ENCODE peak calls at places on chromosomes 6 and 20, in four cellular contexts. K is psoas muscle, R is fibroblast of lung, F is breast epithelium. T is an unnamed sample.

GRCh38 chr6:24480705-24481104 is 8.7 kb downstream of the GPLD1 start:
- DNase-seq in R (no peak), K (no peak), F (no peak), T (no peak)

GRCh38 chr6:35082733-35083403 is 58.3 kb downstream of the TCP11 start:
- DNase-seq in K (no peak), F (no peak), R (no peak), T (no peak)

GRCh38 chr20:47688385-47689381 is 96.6 kb downstream of the SULF2 start:
- DNase-seq in R (peak), K (no peak), F (no peak), T (no peak)

GRCh38 chr6:25050356-25050755 is 114.6 kb upstream of the RIPOR2 start:
- DNase-seq in K (no peak), F (no peak), R (peak), T (no peak)

GRCh38 chr20:44097521-44098255 is 89.3 kb downstream of the JPH2 start:
- DNase-seq in R (peak), K (no peak), F (no peak), T (no peak)

GRCh38 chr6:56851541-56852248 is 103.2 kb upstream of the BEND6 start:
- DNase-seq in R (peak), F (no peak), K (no peak), T (peak)

GRCh38 chr20:1619861-1620444 is at the start of gene SIRPB1:
- DNase-seq in K (no peak), F (no peak), R (peak), T (no peak)

GRCh38 chr6:151494235-151494950 is 576 bp downstream of the CCDC170 start:
- DNase-seq in F (peak), R (peak), K (peak), T (peak)

GRCh38 chr6:19761114-19761513 is 76.1 kb upstream of the ID4 start:
- DNase-seq in K (no peak), R (no peak), F (no peak), T (no peak)

GRCh38 chr20:45337367-45338120 is 10.7 kb downstream of the SDC4 start:
- DNase-seq in F (peak), R (peak), K (peak), T (peak)

GRCh38 chr6:163943647-163944395 is 529.3 kb downstream of the QKI start:
- DNase-seq in F (no peak), K (peak), R (peak), T (no peak)

GRCh38 chr6:111564482-111564945 is 41.2 kb downstream of the TRAF3IP2 start:
- DNase-seq in F (no peak), K (peak), R (peak), T (peak)

GRCh38 chr6:27205375-27206278 is 41.9 kb upstream of the PRSS16 start:
- DNase-seq in R (peak), K (no peak), F (no peak), T (no peak)

GRCh38 chr6:170272341-170273065 is 18.4 kb downstream of the DLL1 start:
- DNase-seq in F (no peak), K (peak), R (no peak), T (no peak)

GRCh38 chr6:41939848-41940758 is 1.5 kb downstream of the CCND3 start:
- DNase-seq in F (no peak), R (peak), K (no peak), T (no peak)

GRCh38 chr6:43736211-43736786 is 33.7 kb upstream of the VEGFA start:
- DNase-seq in R (no peak), F (no peak), K (no peak), T (peak)

GRCh38 chr20:4613184-4613583 is 108.5 kb upstream of the PRND start:
- DNase-seq in R (peak), F (no peak), K (no peak), T (no peak)

GRCh38 chr6:149003560-149003959 is 256.7 kb downstream of the UST start:
- DNase-seq in K (no peak), R (no peak), F (no peak), T (no peak)

GRCh38 chr20:32183947-32184635 is 23.5 kb downstream of the PLAGL2 start:
- DNase-seq in K (peak), F (no peak), R (no peak), T (no peak)

GRCh38 chr6:156886409-156886808 is 109.2 kb downstream of the ARID1B start:
- DNase-seq in R (peak), F (no peak), K (no peak), T (no peak)

GRCh38 chr6:46626228-46626909 is 26.2 kb downstream of the CYP39A1 start:
- DNase-seq in R (no peak), K (no peak), F (no peak), T (no peak)

GRCh38 chr6:151087861-151088598 is 151.7 kb upstream of the AKAP12 start:
- DNase-seq in K (no peak), F (no peak), R (peak), T (peak)

GRCh38 chr20:33719277-33719988 is 677 bp downstream of the PXMP4 start:
- DNase-seq in K (no peak), F (no peak), R (no peak), T (no peak)

GRCh38 chr6:11495565-11496145 is 41.9 kb upstream of the TMEM170B start:
- DNase-seq in K (no peak), F (no peak), R (no peak), T (no peak)

GRCh38 chr20:12199703-12200102 is 282.0 kb downstream of the BTBD3 start:
- DNase-seq in F (no peak), R (no peak), K (no peak), T (no peak)

GRCh38 chr6:170210651-170211403 is 80.1 kb downstream of the DLL1 start:
- DNase-seq in K (no peak), R (no peak), F (no peak), T (no peak)

GRCh38 chr6:133436652-133437051 is 195.5 kb downstream of the EYA4 start:
- DNase-seq in K (no peak), R (peak), F (no peak), T (no peak)

GRCh38 chr20:48788486-48789072 is 39.2 kb downstream of the PREX1 start:
- DNase-seq in F (no peak), R (no peak), K (no peak), T (no peak)

GRCh38 chr6:132698608-132699007 is 15.2 kb downstream of the VNN1 start:
- DNase-seq in K (no peak), R (no peak), F (no peak), T (no peak)

GRCh38 chr20:13852321-13852720 is 67.5 kb downstream of the NDUFAF5 start:
- DNase-seq in F (no peak), K (no peak), R (no peak), T (no peak)

GRCh38 chr6:51049288-51049982 is 230.8 kb downstream of the TFAP2B start:
- DNase-seq in K (no peak), R (no peak), F (no peak), T (no peak)

GRCh38 chr20:40682104-40683045 is 6.7 kb downstream of the MAFB start:
- DNase-seq in F (no peak), K (no peak), R (no peak), T (no peak)

GRCh38 chr6:44674226-44675155 is 287.0 kb downstream of the CDC5L start:
- DNase-seq in R (no peak), K (no peak), F (no peak), T (no peak)

GRCh38 chr6:71404145-71404966 is 115.7 kb downstream of the OGFRL1 start:
- DNase-seq in K (no peak), F (no peak), R (peak), T (no peak)

GRCh38 chr6:56444855-56445254 is 197.5 kb upstream of the COL21A1 start:
- DNase-seq in R (no peak), F (no peak), K (no peak), T (no peak)

GRCh38 chr6:1485678-1486077 is 96.3 kb downstream of the FOXF2 start:
- DNase-seq in R (peak), K (no peak), F (no peak), T (no peak)
- H3K27ac ChIP-seq in R (peak), K (no peak), F (no peak), T (no peak)

DNA sequence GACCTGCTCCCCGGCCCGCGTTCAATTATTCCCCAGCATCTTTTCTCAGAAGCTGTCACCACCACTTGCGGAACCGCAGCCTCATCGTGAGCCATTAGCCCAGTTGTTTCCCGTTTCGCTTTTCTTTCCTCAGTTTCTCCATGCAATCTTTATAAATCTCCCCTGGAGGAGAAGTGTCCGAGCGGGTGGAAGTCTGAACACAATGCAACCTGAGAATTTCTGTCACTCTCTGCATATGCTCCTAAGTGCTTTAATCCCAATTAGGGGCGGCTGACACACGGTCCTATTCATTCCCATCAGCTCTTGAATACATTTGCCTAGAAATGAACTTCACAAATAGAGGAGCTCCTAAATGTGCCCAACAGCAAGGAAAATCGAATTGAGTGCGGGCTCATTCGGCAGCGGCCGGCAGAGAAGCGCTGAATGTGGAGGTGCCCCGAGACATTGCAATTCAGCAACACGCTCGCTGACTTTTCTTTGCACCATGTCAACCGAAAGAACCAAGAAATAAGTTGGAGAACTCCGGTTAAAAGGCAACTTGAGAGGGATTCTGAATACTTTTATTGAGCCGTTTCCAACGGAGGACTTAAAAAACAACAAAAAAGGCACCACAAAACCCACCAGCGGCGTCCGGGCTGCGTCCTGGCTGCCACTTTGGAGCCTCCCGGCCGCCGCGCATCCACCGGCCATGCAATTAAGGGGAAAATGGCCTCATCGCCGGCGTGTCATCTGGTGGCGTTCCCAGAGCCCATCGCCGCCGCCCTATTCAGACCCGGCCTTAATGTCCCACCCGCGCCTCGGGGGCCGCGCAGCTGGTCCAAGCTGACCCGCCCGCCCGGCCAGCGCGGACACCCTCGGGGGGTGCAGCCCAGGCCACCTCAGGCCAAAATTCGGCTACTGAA is 3.9 kb upstream of the PRDM13 start:
- DNase-seq in R (no peak), F (no peak), K (no peak), T (no peak)
- H3K27ac ChIP-seq in R (no peak), F (no peak), K (no peak), T (no peak)

DNA sequence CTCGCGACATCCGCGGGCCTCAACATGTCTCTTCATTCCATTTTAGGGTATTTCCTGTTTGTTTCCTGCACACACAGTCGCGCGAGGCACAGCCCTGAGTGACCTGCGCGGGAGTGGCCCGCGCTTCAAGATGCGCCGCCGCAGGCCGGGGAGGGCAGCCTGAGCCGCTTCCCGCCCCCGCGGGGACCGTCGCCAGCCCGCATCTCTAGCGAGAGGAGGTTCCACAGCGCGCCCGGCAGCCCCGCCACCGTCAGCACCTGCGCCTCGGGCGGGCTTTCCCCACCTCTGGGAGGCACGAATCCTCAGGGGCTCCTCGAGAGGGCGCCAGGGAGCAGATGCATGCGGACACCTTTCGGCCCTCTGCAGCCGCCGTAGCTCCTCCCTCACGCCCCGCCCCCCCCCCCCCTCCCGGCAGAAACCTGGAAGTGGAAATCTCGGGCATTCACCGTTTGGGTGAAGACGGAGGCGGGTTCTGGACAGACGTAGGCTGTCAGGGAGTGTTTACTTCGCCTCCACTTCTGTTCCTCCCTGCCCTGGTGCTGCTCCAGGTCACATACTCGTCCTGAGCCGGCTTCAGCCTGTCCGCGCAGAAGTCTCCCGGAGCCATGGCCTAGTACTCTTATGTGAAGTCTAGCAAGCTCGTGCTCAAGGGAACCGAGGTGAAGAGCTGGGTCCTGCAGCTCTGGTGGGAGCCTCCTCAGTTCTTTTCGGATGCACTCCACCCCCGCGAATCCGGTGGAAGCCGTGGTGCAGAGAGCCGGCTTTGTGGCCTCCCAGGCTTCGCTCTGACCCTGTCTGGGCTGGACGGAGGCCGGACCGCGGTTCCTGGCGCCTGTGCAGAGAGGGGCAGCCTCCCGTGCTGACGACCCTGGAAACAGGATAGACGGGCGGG is 880.5 kb upstream of the DEFB115 start:
- DNase-seq in K (peak), R (peak), F (peak), T (peak)
- H3K27ac ChIP-seq in K (peak), R (peak), F (peak), T (peak)

DNA sequence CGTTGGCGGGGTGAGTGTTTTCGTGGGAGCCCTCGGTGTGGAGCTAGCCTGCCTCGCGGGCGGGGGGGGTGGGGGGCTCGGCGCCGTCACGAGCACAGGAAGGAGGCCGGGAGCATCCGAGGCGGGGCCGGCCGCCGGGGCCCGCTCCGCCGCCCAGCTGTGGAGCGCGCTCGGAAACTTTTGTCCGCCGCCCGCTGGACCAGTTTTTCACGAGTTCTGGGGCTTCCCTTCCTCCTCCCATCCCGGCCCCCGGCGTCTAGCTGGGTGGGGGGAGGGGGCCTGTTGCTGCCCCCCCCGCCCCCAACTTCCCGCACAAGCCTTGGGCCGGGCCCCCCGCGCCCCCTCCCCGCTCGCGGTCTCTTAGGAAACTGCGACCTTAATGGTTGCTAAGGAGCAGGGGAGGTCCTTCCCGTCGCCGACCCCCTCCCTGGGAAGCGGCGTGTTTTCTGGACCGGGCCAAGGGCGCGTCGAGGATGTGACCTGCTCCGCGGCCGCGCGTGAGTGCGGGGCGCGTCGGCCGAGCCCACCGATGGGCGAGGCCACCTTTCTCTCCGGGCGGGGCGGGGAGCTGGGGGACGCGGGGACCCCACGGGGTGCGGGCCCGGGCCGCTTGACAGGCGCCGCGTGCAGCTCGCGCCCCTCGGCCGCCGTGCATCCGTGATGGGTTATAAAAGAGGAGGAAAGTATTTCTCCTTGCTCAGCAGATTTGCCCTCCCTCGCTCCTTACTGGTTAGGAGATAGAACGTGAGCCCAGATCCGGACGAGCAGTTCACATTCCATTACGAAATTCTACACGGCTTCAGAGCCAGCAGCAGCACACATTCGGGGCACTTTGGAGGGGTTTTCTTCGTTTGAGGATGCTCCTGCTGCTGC is 1.4 kb downstream of the RREB1 start:
- DNase-seq in K (peak), R (peak), F (peak), T (peak)
- H3K27ac ChIP-seq in K (peak), R (peak), F (peak), T (peak)

GRCh38 chr20:35616465-35617396 is 1.1 kb downstream of the SPAG4 start:
- DNase-seq in F (peak), K (peak), R (peak), T (peak)

GRCh38 chr20:35617397-35618031 is 1.9 kb downstream of the SPAG4 start:
- DNase-seq in F (no peak), R (peak), K (peak), T (peak)

GRCh38 chr20:35619196-35620095 is 3.8 kb downstream of the SPAG4 start:
- DNase-seq in F (peak), K (peak), R (peak), T (peak)

GRCh38 chr20:35618372-35619131 is 2.9 kb downstream of the SPAG4 start:
- DNase-seq in F (no peak), R (peak), K (no peak), T (no peak)

GRCh38 chr20:35618032-35618371 is 2.4 kb downstream of the SPAG4 start:
- DNase-seq in K (no peak), F (no peak), R (no peak), T (no peak)
- H3K27ac ChIP-seq in K (no peak), F (peak), R (peak), T (peak)